ENCODE peak calls at places on chromosomes 13 and 19, in seven cellular contexts. Y is heart right ventricle; O is GM23248; E is OCI-LY7; V is effector memory CD4-positive, alpha-beta T cell; Z is GM23338; W is aorta. R is an unnamed sample.

GRCh38 chr13:94063096-94063495 is 416.4 kb downstream of the DCT start:
- DNase-seq in Y (no peak), O (peak; percentile 63), E (no peak), V (no peak), Z (no peak), W (no peak), R (no peak)

GRCh38 chr19:30719991-30720329 is 347.8 kb downstream of the ZNF536 start:
- DNase-seq in Y (peak; percentile 39), O (peak; percentile 41), E (no peak), V (no peak), Z (peak; percentile 51), W (no peak), R (no peak)

GRCh38 chr19:17086129-17086528 is 10.6 kb downstream of the MYO9B start:
- DNase-seq in Y (no peak), O (no peak), E (no peak), V (no peak), Z (no peak), W (no peak), R (no peak)

GRCh38 chr13:77207943-77208342 is 119.0 kb downstream of the MYCBP2 start:
- DNase-seq in Y (no peak), O (peak; percentile 60), E (no peak), V (no peak), Z (peak; percentile 7), W (no peak), R (no peak)

GRCh38 chr19:14019100-14019499 is 8.8 kb upstream of the RLN3 start:
- DNase-seq in Y (no peak), O (no peak), E (peak; percentile 74), V (no peak), Z (no peak), W (no peak), R (no peak)

GRCh38 chr19:33758541-33759013 is 38.1 kb upstream of the KCTD15 start:
- DNase-seq in Y (no peak), O (no peak), E (no peak), V (no peak), Z (no peak), W (no peak), R (peak; percentile 90)

GRCh38 chr13:73058741-73059459 is at the start of gene KLF5:
- DNase-seq in Y (peak; percentile 96), O (peak; percentile 98), E (peak; percentile 82), V (peak; percentile 91), Z (peak; percentile 97), W (peak; percentile 97), R (peak; percentile 89)

GRCh38 chr19:12672744-12673143 is 6.1 kb downstream of the WDR83 start:
- DNase-seq in Y (no peak), O (no peak), E (no peak), V (no peak), Z (peak; percentile 49), W (no peak), R (no peak)

GRCh38 chr13:82867284-82867683 is 1015.0 kb downstream of the SLITRK1 start:
- DNase-seq in Y (no peak), O (no peak), E (no peak), V (no peak), Z (no peak), W (no peak), R (no peak)

GRCh38 chr13:66139701-66140100 is 1090.4 kb downstream of the PCDH9 start:
- DNase-seq in Y (no peak), O (no peak), E (peak; percentile 55), V (no peak), Z (no peak), W (no peak), R (no peak)

GRCh38 chr19:34667349-34668076 is 9.4 kb downstream of the SCGB2B2 start:
- DNase-seq in Y (no peak), O (peak; percentile 33), E (peak; percentile 12), V (no peak), Z (peak; percentile 28), W (no peak), R (peak; percentile 40)

GRCh38 chr19:34365463-34366401 is 736 bp downstream of the GPI start:
- DNase-seq in Y (peak; percentile 52), O (peak; percentile 72), E (peak; percentile 36), V (no peak), Z (peak; percentile 47), W (peak; percentile 66), R (no peak)

GRCh38 chr19:23799321-23799720 is 40.6 kb upstream of the ZNF681 start:
- DNase-seq in Y (no peak), O (no peak), E (peak; percentile 80), V (peak; percentile 12), Z (no peak), W (no peak), R (peak; percentile 60)

GRCh38 chr19:39218230-39219007 is 14.4 kb upstream of the SYCN start:
- DNase-seq in Y (no peak), O (no peak), E (no peak), V (no peak), Z (no peak), W (no peak), R (no peak)

GRCh38 chr13:110471833-110472162 is 89.7 kb downstream of the RAB20 start:
- DNase-seq in Y (peak; percentile 35), O (peak; percentile 9), E (peak; percentile 79), V (no peak), Z (no peak), W (peak; percentile 85), R (peak; percentile 46)

GRCh38 chr19:15194938-15195337 is 5.9 kb downstream of the NOTCH3 start:
- DNase-seq in Y (no peak), O (peak; percentile 94), E (no peak), V (no peak), Z (no peak), W (peak; percentile 83), R (no peak)

GRCh38 chr19:49113762-49114629 is at the start of gene LIN7B:
- DNase-seq in Y (peak; percentile 77), O (peak; percentile 89), E (peak; percentile 83), V (peak; percentile 68), Z (peak; percentile 84), W (peak; percentile 74), R (peak; percentile 76)

GRCh38 chr13:33872005-33872351 is 54.0 kb downstream of the RFC3 start:
- DNase-seq in Y (no peak), O (no peak), E (no peak), V (no peak), Z (no peak), W (no peak), R (no peak)

GRCh38 chr13:48505597-48506091 is 27.2 kb downstream of the RCBTB2 start:
- DNase-seq in Y (no peak), O (peak; percentile 19), E (peak; percentile 88), V (peak; percentile 31), Z (no peak), W (peak; percentile 75), R (peak; percentile 78)
- H3K4me3 ChIP-seq in Y (peak overlapping the region; percentile 20), O (no peak overlapping the region), E (peak overlapping the region; percentile 46), V (peak overlapping the region; percentile 12), Z (no peak overlapping the region), W (peak overlapping the region; percentile 4), R (no peak overlapping the region)

GRCh38 chr13:24006520-24007248 is 109.4 kb upstream of the C1QTNF9B start:
- DNase-seq in Y (no peak), O (no peak), E (no peak), V (no peak), Z (peak; percentile 12), W (no peak), R (no peak)

GRCh38 chr13:24002206-24002815 is 105.0 kb upstream of the C1QTNF9B start:
- DNase-seq in Y (no peak), O (no peak), E (no peak), V (no peak), Z (no peak), W (no peak), R (no peak)

GRCh38 chr13:24004142-24004541 is 106.8 kb upstream of the C1QTNF9B start:
- DNase-seq in Y (no peak), O (no peak), E (no peak), V (no peak), Z (no peak), W (no peak), R (no peak)

GRCh38 chr13:24005711-24006281 is 108.5 kb upstream of the C1QTNF9B start:
- DNase-seq in Y (no peak), O (no peak), E (no peak), V (no peak), Z (no peak), W (no peak), R (no peak)

DNA sequence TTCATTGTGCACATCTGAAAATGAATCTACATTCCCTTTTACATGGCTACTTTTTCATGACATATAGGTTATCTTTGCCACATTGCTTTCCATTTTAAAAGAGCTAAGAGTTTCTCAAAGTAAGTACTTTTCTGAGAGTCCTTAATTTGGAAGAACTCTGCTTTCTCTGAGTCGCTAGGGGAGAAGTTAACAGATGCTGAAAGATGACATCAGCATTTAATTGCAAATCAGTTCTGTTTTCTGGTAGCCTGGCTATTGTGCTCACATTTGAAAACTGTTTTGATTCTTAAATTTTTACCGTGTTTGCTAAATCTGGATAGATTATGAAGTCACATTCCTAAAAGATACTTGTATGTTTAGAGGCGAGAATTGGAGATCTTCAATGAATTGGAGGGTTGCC is 107.7 kb upstream of the C1QTNF9B start:
- DNase-seq in Y (no peak), O (no peak), E (no peak), V (no peak), Z (no peak), W (no peak), R (no peak)
- H3K4me1 ChIP-seq in Y (no peaks in the 10 kb centered on the region), O (peaks cover 11% of the 10 kb centered on the region), E (no peaks in the 10 kb centered on the region), V (no peaks in the 10 kb centered on the region), Z (peaks cover 12% of the 10 kb centered on the region), W (no peaks in the 10 kb centered on the region), R (no peaks in the 10 kb centered on the region)

DNA sequence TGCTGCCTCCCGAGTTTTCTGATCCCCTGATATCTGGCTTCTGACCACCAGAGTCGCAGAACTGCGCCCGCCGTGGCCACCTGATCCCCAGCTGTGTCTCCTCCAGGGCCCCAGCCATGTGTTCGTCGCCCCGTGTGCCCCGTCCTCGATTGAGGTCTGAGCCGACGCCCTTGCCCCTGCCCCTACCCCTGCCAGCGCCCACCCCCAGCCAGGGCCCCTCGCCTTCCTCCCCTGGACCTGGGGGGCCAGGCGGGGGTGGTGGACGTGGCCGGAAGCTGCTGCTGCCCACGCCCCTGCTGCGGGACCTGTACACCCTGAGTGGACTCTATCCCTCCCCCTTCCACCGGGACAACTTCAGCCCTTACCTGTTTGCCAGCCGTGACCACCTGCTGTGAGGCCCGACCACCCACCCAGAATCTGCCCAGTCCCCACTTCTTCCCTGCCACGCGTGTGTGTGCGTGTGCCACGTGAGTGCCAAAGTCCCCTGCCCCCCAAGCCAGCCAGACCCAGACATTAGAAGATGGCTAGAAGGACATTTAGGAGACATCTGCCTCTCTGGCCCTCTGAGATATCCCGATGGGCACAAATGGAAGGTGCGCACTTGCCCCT is 9.2 kb downstream of the PLPPR2 start:
- DNase-seq in Y (no peak), O (no peak), E (no peak), V (no peak), Z (no peak), W (no peak), R (no peak)
- H3K4me3 ChIP-seq in Y (no peak overlapping the region), O (no peak overlapping the region), E (no peak overlapping the region), V (no peak overlapping the region), Z (no peak overlapping the region), W (no peak overlapping the region), R (no peak overlapping the region)

GRCh38 chr19:4693078-4693350 is 22.9 kb upstream of the MYDGF start:
- DNase-seq in Y (no peak), O (no peak), E (no peak), V (no peak), Z (no peak), W (no peak), R (no peak)
- H3K4me1 ChIP-seq in Y (peaks cover 13% of the 10 kb centered on the region), O (peaks cover 18% of the 10 kb centered on the region), E (no peaks in the 10 kb centered on the region), V (no peaks in the 10 kb centered on the region), Z (no peaks in the 10 kb centered on the region), W (no peaks in the 10 kb centered on the region), R (no peaks in the 10 kb centered on the region)